ENCODE peak calls at places on chromosomes 13 and 19, in five cellular contexts. F, Z, W, B and K are unnamed samples.

GRCh38 chr13:46059405-46059804 is 6.9 kb upstream of the ZC3H13 start:
- DNase-seq in Z (no peak), W (no peak), B (no peak), F (no peak), K (no peak)

GRCh38 chr13:73401769-73402168 is 343.0 kb downstream of the KLF5 start:
- DNase-seq in W (no peak), Z (no peak), B (no peak), F (no peak), K (no peak)

GRCh38 chr13:100825551-100825950 is 151.0 kb upstream of the TMTC4 start:
- DNase-seq in W (no peak), B (no peak), Z (no peak), F (peak; percentile 24), K (no peak)

GRCh38 chr19:35757749-35758608 is at the start of gene PROSER3:
- DNase-seq in Z (peak; percentile 97), B (peak; percentile 99), W (peak; percentile 99), F (peak; percentile 100), K (peak; percentile 100)

GRCh38 chr13:109273326-109273751 is 513.0 kb downstream of the IRS2 start:
- DNase-seq in Z (no peak), B (no peak), W (no peak), F (peak; percentile 29), K (peak; percentile 39)

GRCh38 chr13:99303863-99304521 is 3.2 kb downstream of the GPR183 start:
- DNase-seq in F (no peak), Z (no peak), W (no peak), B (no peak), K (no peak)

GRCh38 chr19:35509861-35510625 is 3.4 kb downstream of the DMKN start:
- DNase-seq in W (peak; percentile 87), F (peak; percentile 22), Z (peak; percentile 90), B (no peak), K (peak; percentile 99)

GRCh38 chr19:40640744-40641143 is 39.6 kb downstream of the LTBP4 start:
- DNase-seq in Z (no peak), B (no peak), W (peak; percentile 63), F (peak; percentile 45), K (no peak)

GRCh38 chr13:25281193-25281936 is 5.9 kb downstream of the MTMR6 start:
- DNase-seq in B (peak; percentile 45), W (no peak), Z (no peak), F (peak; percentile 3), K (no peak)

GRCh38 chr13:35833031-35833430 is 298.2 kb downstream of the DCLK1 start:
- DNase-seq in B (no peak), Z (no peak), W (no peak), F (no peak), K (no peak)

GRCh38 chr13:71067164-71067815 is 799.7 kb downstream of the DACH1 start:
- DNase-seq in F (no peak), W (no peak), Z (no peak), B (no peak), K (no peak)

GRCh38 chr13:43153436-43154082 is 130.2 kb downstream of the DNAJC15 start:
- DNase-seq in Z (no peak), B (no peak), F (peak; percentile 44), W (no peak), K (peak; percentile 41)

GRCh38 chr19:4589579-4590410 is 30.3 kb upstream of the SEMA6B start:
- DNase-seq in F (no peak), Z (peak; percentile 74), B (no peak), W (peak; percentile 75), K (no peak)

GRCh38 chr13:90532861-90533260 is 814.6 kb upstream of the MIR17HG start:
- DNase-seq in F (no peak), B (no peak), Z (no peak), W (no peak), K (no peak)

GRCh38 chr19:14544047-14544446 is 14.7 kb downstream of the TECR start:
- DNase-seq in F (no peak), W (peak; percentile 59), Z (peak; percentile 16), B (no peak), K (no peak)

GRCh38 chr13:26255717-26256277 is 1.9 kb downstream of the CDK8 start:
- DNase-seq in Z (peak; percentile 39), F (peak; percentile 4), B (no peak), W (peak; percentile 15), K (peak; percentile 1)

GRCh38 chr19:54905908-54906511 is at the start of gene NCR1:
- DNase-seq in F (no peak), Z (no peak), B (no peak), W (peak; percentile 44), K (no peak)

GRCh38 chr19:8180018-8180417 is 29.2 kb upstream of the CERS4 start:
- DNase-seq in Z (no peak), B (no peak), W (no peak), F (no peak), K (no peak)

GRCh38 chr19:11208526-11209471 is 11.5 kb upstream of the KANK2 start:
- DNase-seq in W (no peak), Z (peak; percentile 56), B (no peak), F (no peak), K (no peak)

GRCh38 chr13:98548230-98548629 is 28.7 kb downstream of the STK24 start:
- DNase-seq in B (no peak), F (peak; percentile 42), W (no peak), Z (no peak), K (no peak)

GRCh38 chr19:49851456-49852259 is 699 bp downstream of the PTOV1 start:
- DNase-seq in B (no peak), W (peak; percentile 68), Z (peak; percentile 80), F (no peak), K (no peak)

GRCh38 chr19:40503300-40503699 is 36.5 kb downstream of the SPTBN4 start:
- DNase-seq in B (no peak), F (no peak), Z (peak; percentile 42), W (peak; percentile 42), K (peak; percentile 39)

GRCh38 chr19:33868821-33869412 is 72.2 kb downstream of the KCTD15 start:
- DNase-seq in W (no peak), Z (peak; percentile 73), B (no peak), F (no peak), K (no peak)

GRCh38 chr19:44640518-44640917 is 3.2 kb upstream of the PVR start:
- DNase-seq in F (peak; percentile 58), Z (no peak), W (no peak), B (no peak), K (no peak)

GRCh38 chr19:44850641-44851109 is 4.6 kb downstream of the NECTIN2 start:
- DNase-seq in Z (no peak), B (no peak), F (no peak), W (no peak), K (no peak)

GRCh38 chr19:56538761-56539263 is at the start of gene ZFP28:
- DNase-seq in W (no peak), B (no peak), F (no peak), Z (peak; percentile 95), K (no peak)

DNA sequence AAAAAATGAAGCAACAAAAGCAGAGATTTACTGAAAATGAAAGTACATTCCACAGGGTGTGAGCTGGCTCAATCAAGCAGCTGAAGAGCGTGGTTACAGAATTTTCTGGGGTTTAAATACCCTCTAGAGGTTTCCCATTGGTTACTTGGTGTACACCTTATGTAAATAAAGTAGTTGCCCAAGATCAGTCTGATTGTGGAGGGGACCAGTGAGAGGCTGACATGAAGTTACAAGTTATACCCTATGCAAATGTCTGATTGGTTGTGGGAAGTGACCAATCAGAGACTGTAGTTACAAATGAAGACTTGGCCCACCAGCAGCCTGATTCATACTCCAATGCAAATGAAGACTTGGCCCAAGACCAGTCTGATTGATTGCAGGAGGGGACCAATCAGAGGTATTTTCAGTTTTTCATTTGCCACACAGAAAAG is 30.0 kb downstream of the KCTD12 start:
- DNase-seq in W (no peak), B (no peak), F (peak; percentile 59), Z (no peak), K (no peak)
- TF ChIP-seq SMC3 in W (no peak), B (no peak), F (no peak), Z (no peak), K (no peak)

GRCh38 chr13:37460211-37460610 is 138.4 kb downstream of the POSTN start:
- DNase-seq in Z (no peak), W (no peak), B (no peak), F (peak; percentile 51), K (no peak)
- TF ChIP-seq RCOR1 in Z (no peak), W (no peak), B (no peak), F (no peak), K (no peak)

GRCh38 chr13:95627590-95627989 is 16.9 kb downstream of the DZIP1 start:
- DNase-seq in F (peak; percentile 79), B (no peak), Z (no peak), W (no peak), K (no peak)
- TF ChIP-seq SMC3 in F (no peak), B (no peak), Z (no peak), W (no peak), K (no peak)

GRCh38 chr13:24148414-24149305 is 11.9 kb upstream of the SPATA13 start:
- DNase-seq in F (peak; percentile 99), W (no peak), B (no peak), Z (no peak), K (peak; percentile 92)
- TF ChIP-seq RCOR1 in F (no peak), W (no peak), B (no peak), Z (no peak), K (no peak)